ENCODE peak calls at places on chromosome 16, in four cellular contexts. G is transverse colon, E is body of pancreas, H is IMR-90. V is an unnamed sample.

GRCh38 chr16:87041732-87042131 is 275.5 kb downstream of the C16orf95 start:
- DNase-seq in E (no peak), G (no peak), H (no peak), V (no peak)

GRCh38 chr16:11639925-11640899 is 28.0 kb upstream of the SNN start:
- DNase-seq in G (peak; percentile 62), H (peak; percentile 100), E (peak; percentile 82), V (peak; percentile 50)

GRCh38 chr16:4419402-4419801 is 3.0 kb upstream of the CORO7 start:
- DNase-seq in G (no peak), E (no peak), H (no peak), V (no peak)

GRCh38 chr16:56372013-56372634 is 53.2 kb downstream of the AMFR start:
- DNase-seq in H (no peak), E (no peak), G (no peak), V (no peak)

GRCh38 chr16:75805946-75806345 is 79.7 kb upstream of the CPHXL start:
- DNase-seq in H (no peak), E (no peak), G (no peak), V (no peak)

GRCh38 chr16:66954097-66954659 is 6.9 kb upstream of the CES3 start:
- DNase-seq in E (peak; percentile 88), H (peak; percentile 73), G (peak; percentile 89), V (peak; percentile 56)

GRCh38 chr16:50539822-50540710 is 8.1 kb upstream of the NKD1 start:
- DNase-seq in E (no peak), G (no peak), H (no peak), V (no peak)

GRCh38 chr16:75742424-75743047 is 16.2 kb upstream of the CPHXL start:
- DNase-seq in E (no peak), G (no peak), H (no peak), V (no peak)

GRCh38 chr16:671353-672131 is 3.6 kb downstream of the RHOT2 start:
- DNase-seq in G (no peak), E (no peak), H (no peak), V (no peak)
- TF ChIP-seq POLR2A in G (no peak), E (no peak), H (no peak), V (no peak)

GRCh38 chr16:8644513-8645140 is 23.1 kb downstream of the METTL22 start:
- DNase-seq in E (no peak), H (no peak), G (no peak), V (no peak)

GRCh38 chr16:8646271-8646670 is 24.8 kb downstream of the METTL22 start:
- DNase-seq in G (no peak), E (no peak), H (no peak), V (no peak)

GRCh38 chr16:8645141-8645521 is 23.6 kb downstream of the METTL22 start:
- DNase-seq in E (no peak), G (no peak), H (no peak), V (no peak)

GRCh38 chr16:8644151-8644512 is 22.6 kb downstream of the METTL22 start:
- DNase-seq in H (no peak), E (no peak), G (no peak), V (no peak)

DNA sequence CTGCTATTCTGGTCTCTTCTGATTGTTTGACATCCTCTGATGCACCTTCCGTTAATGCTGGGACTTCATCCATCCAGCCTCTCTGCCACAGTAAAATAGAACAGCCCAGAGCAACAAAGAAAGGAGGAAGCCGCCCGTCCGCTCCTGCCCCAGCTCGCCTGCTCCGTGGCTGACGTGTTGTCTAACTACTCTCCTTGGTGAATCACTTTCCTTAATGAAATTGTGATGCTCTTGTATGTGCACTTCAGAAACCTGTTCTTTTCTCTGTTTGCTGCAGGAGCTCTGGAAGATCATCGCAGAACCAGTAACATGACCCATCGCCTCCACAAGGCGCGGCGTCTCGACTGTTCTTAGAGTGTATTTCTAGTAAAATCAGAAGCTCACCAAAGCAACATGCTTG is 24.3 kb downstream of the METTL22 start:
- DNase-seq in E (no peak), H (no peak), G (no peak), V (no peak)
- TF ChIP-seq POLR2A in E (no peak), H (no peak), G (no peak), V (no peak)

GRCh38 chr16:88614818-88615580 is 23.4 kb upstream of the IL17C start:
- DNase-seq in E (peak; percentile 75), H (no peak), G (no peak), V (no peak)
- TF ChIP-seq POLR2A in E (no peak), H (no peak), G (no peak), V (no peak)

GRCh38 chr16:2090481-2090797 is 42.7 kb downstream of the TSC2 start:
- DNase-seq in E (peak; percentile 57), H (no peak), G (peak; percentile 27), V (no peak)
- TF ChIP-seq POLR2A in E (no peak), H (no peak), G (no peak), V (no peak)

GRCh38 chr16:2005646-2006045 is 4.0 kb downstream of the ZNF598 start:
- DNase-seq in H (no peak), E (peak; percentile 67), G (no peak), V (no peak)

GRCh38 chr16:2004795-2005517 is 4.7 kb downstream of the ZNF598 start:
- DNase-seq in H (no peak), G (no peak), E (peak; percentile 46), V (no peak)

GRCh38 chr16:2008009-2008526 is 1.6 kb downstream of the ZNF598 start:
- DNase-seq in H (peak; percentile 34), E (peak; percentile 75), G (peak; percentile 68), V (no peak)

GRCh38 chr16:2007081-2007836 is 2.4 kb downstream of the ZNF598 start:
- DNase-seq in G (no peak), E (peak; percentile 63), H (no peak), V (no peak)

DNA sequence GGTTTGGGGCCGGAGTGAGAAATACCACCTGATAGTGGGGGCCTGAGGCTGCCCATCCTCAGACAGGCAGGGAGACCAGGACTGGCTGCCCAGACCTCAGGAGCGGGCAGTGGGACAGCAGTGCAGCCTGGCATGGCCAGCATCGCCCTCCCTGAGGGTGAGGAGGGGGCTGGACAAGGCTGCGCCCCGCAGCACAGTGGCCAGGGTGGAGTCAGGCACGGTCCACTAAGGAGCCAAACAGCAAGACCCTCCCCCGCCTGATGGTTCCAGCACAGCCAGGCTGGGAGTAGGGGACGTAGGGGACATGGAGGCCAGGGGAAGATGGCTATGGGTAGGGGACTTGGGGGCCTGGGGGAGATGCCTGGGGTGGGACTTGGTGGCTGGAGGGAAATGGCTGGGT is 3.3 kb downstream of the ZNF598 start:
- DNase-seq in G (no peak), E (no peak), H (no peak), V (no peak)
- TF ChIP-seq POLR2A in G (no peak), E (no peak), H (no peak), V (no peak)

GRCh38 chr16:19717781-19718623 is at the start of the genes IQCK and KNOP1:
- DNase-seq in G (peak; percentile 90), E (peak; percentile 91), H (peak; percentile 87), V (peak; percentile 94)
- TF ChIP-seq POLR2A in G (peak; percentile 50), E (peak; percentile 69), H (no peak), V (peak; percentile 78)

DNA sequence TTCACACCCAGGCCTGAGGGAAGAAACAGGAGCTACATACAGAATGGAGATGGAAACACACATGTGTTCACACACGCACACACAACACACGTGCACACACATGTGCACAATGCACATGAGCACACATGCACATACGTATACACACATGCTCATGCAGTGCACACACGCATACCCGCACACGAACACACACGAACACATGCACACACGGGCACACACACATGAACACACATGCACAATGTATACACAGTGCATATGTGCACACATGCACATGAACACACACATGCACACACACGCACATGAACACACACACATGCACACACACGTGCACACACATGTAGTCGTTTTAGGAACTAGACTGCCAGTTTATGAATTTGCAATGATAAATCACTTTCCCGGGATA is 49.3 kb upstream of the CDR2 start:
- DNase-seq in H (no peak), G (no peak), E (no peak), V (no peak)
- TF ChIP-seq POLR2A in H (no peak), G (no peak), E (no peak), V (no peak)

V was measured in H54.